ENCODE peak calls at places on chromosomes 3 and 15, in seven cellular contexts. T is activated T-cell treated with anti-CD3 and anti-CD28 coated beads for 24 hours; L is M059J; E is tibial artery; Q is DMS53; D is hippocampal formation; P is CD4-positive, alpha-beta memory T cell. G is an unnamed sample.

GRCh38 chr3:30012941-30013543 is 593.4 kb upstream of the TGFBR2 start:
- DNase-seq in T (peak), L (peak), E (peak), Q (peak), D (peak), P (peak), G (peak)

GRCh38 chr15:41790756-41791546 is 16.7 kb downstream of the MAPKBP1 start:
- DNase-seq in T (no peak), L (peak), E (no peak), Q (peak), D (no peak), P (no peak), G (peak)

GRCh38 chr15:60392986-60393811 is 4.6 kb downstream of the ANXA2 start:
- DNase-seq in T (no peak), L (peak), E (peak), Q (peak), D (no peak), P (no peak), G (no peak)

GRCh38 chr15:97881568-97881967 is 78.9 kb upstream of the ARRDC4 start:
- DNase-seq in T (no peak), L (no peak), E (no peak), Q (no peak), D (no peak), P (no peak), G (no peak)

GRCh38 chr3:60125686-60126085 is 1075.9 kb upstream of the CFAP20DC start:
- DNase-seq in T (no peak), L (no peak), E (no peak), Q (no peak), D (peak), P (no peak), G (no peak)

GRCh38 chr3:42556089-42556632 is 25.6 kb downstream of the SEC22C start:
- DNase-seq in T (no peak), L (peak), E (no peak), Q (peak), D (no peak), P (peak), G (no peak)

GRCh38 chr3:71690222-71690821 is 34.9 kb downstream of the EIF4E3 start:
- DNase-seq in T (no peak), L (peak), E (no peak), Q (no peak), D (no peak), P (no peak), G (no peak)

GRCh38 chr3:53236112-53236841 is 19.5 kb downstream of the TKT start:
- DNase-seq in T (no peak), L (peak), E (peak), Q (peak), D (no peak), P (no peak), G (peak)

GRCh38 chr3:125062904-125063618 is 7.3 kb upstream of the HEG1 start:
- DNase-seq in T (no peak), L (peak), E (no peak), Q (peak), D (no peak), P (no peak), G (peak)

GRCh38 chr15:27495963-27496459 is 525.0 kb downstream of the GABRG3 start:
- DNase-seq in T (no peak), L (no peak), E (no peak), Q (peak), D (no peak), P (no peak), G (no peak)

GRCh38 chr3:12495749-12496452 is 11.6 kb downstream of the TSEN2 start:
- DNase-seq in T (no peak), L (no peak), E (no peak), Q (no peak), D (no peak), P (no peak), G (no peak)

GRCh38 chr3:120855665-120856437 is 52.2 kb upstream of the STXBP5L start:
- DNase-seq in T (no peak), L (peak), E (peak), Q (peak), D (no peak), P (no peak), G (no peak)

GRCh38 chr15:39270976-39271375 is 309.9 kb upstream of the THBS1 start:
- DNase-seq in T (no peak), L (peak), E (no peak), Q (peak), D (no peak), P (no peak), G (peak)

GRCh38 chr3:197216169-197216860 is 82.1 kb downstream of the DLG1 start:
- DNase-seq in T (no peak), L (peak), E (no peak), Q (no peak), D (no peak), P (no peak), G (peak)

GRCh38 chr15:52348056-52348745 is 52.6 kb upstream of the MYO5C start:
- DNase-seq in T (no peak), L (no peak), E (no peak), Q (peak), D (no peak), P (no peak), G (no peak)

GRCh38 chr15:57356636-57357035 is 19.7 kb upstream of the CGNL1 start:
- DNase-seq in T (no peak), L (peak), E (no peak), Q (no peak), D (no peak), P (no peak), G (no peak)

GRCh38 chr3:183033746-183034145 is 53.4 kb upstream of the DCUN1D1 start:
- DNase-seq in T (no peak), L (no peak), E (no peak), Q (no peak), D (no peak), P (no peak), G (no peak)

GRCh38 chr15:31255176-31255510 is 71.5 kb upstream of the KLF13 start:
- DNase-seq in T (no peak), L (no peak), E (no peak), Q (no peak), D (no peak), P (no peak), G (no peak)

GRCh38 chr3:184748219-184749135 is 36.6 kb upstream of the MAGEF1 start:
- DNase-seq in T (no peak), L (peak), E (peak), Q (peak), D (peak), P (no peak), G (no peak)

GRCh38 chr15:67043939-67044771 is 21.2 kb upstream of the SMAD3 start:
- DNase-seq in T (no peak), L (peak), E (peak), Q (no peak), D (no peak), P (no peak), G (no peak)

GRCh38 chr3:184525337-184526157 is 36.0 kb upstream of the EPHB3 start:
- DNase-seq in T (no peak), L (no peak), E (no peak), Q (peak), D (no peak), P (no peak), G (no peak)

GRCh38 chr3:48656061-48656840 is 6.4 kb downstream of the CELSR3 start:
- DNase-seq in T (peak), L (no peak), E (peak), Q (no peak), D (no peak), P (peak), G (peak)

GRCh38 chr15:100101389-100102089 is 240.2 kb downstream of the ADAMTS17 start:
- DNase-seq in T (no peak), L (no peak), E (peak), Q (no peak), D (no peak), P (no peak), G (no peak)

GRCh38 chr15:66757030-66757429 is 55.0 kb downstream of the SMAD6 start:
- DNase-seq in T (no peak), L (no peak), E (no peak), Q (no peak), D (no peak), P (no peak), G (no peak)

GRCh38 chr15:90855139-90855538 is 13.2 kb upstream of the FURIN start:
- DNase-seq in T (no peak), L (no peak), E (no peak), Q (no peak), D (no peak), P (no peak), G (no peak)

GRCh38 chr15:97036301-97036700 is 705.8 kb downstream of the NR2F2 start:
- DNase-seq in T (no peak), L (peak), E (no peak), Q (no peak), D (no peak), P (no peak), G (no peak)

GRCh38 chr15:37517506-37517905 is 416.9 kb upstream of the TMCO5A start:
- DNase-seq in T (no peak), L (no peak), E (no peak), Q (no peak), D (no peak), P (no peak), G (no peak)

GRCh38 chr3:17979248-17979647 is 236.8 kb upstream of the TBC1D5 start:
- DNase-seq in T (no peak), L (peak), E (no peak), Q (no peak), D (peak), P (no peak), G (no peak)

GRCh38 chr3:192207661-192208060 is 519.7 kb downstream of the FGF12 start:
- DNase-seq in T (no peak), L (peak), E (no peak), Q (peak), D (no peak), P (no peak), G (no peak)

GRCh38 chr3:60045686-60046085 is 995.9 kb upstream of the CFAP20DC start:
- DNase-seq in T (no peak), L (no peak), E (no peak), Q (peak), D (no peak), P (no peak), G (no peak)

GRCh38 chr3:126100688-126101301 is 16.9 kb upstream of the SLC41A3 start:
- DNase-seq in T (no peak), L (peak), E (peak), Q (no peak), D (no peak), P (no peak), G (no peak)

GRCh38 chr15:82572311-82572710 is 32.1 kb upstream of the RPS17 start:
- DNase-seq in T (no peak), L (peak), E (no peak), Q (peak), D (peak), P (no peak), G (no peak)

G was measured in pulmonary artery endothelial cell.